ENCODE peak calls at places on chromosomes 6 and 20, in ten cellular contexts. One of them, this sample, is unnamed.

GRCh38 chr6:84403545-84403944 is 176.1 kb upstream of the CEP162 start:
- DNase-seq in body of pancreas: no peak
- DNase-seq in K562: no peak
- DNase-seq in CD8-positive, alpha-beta memory T cell: no peak
- DNase-seq in brain microvascular endothelial cell: no peak
- DNase-seq in CD4-positive, CD25-positive, alpha-beta regulatory T cell: no peak
- DNase-seq in AG10803: no peak
- DNase-seq in astrocyte: no peak
- DNase-seq in cardiac muscle cell: no peak
- DNase-seq in gastrocnemius medialis: no peak
- DNase-seq in this sample: no peak

GRCh38 chr20:14245368-14245970 is 91.9 kb downstream of the FLRT3 start:
- DNase-seq in body of pancreas: no peak
- DNase-seq in K562: no peak
- DNase-seq in CD8-positive, alpha-beta memory T cell: no peak
- DNase-seq in brain microvascular endothelial cell: no peak
- DNase-seq in CD4-positive, CD25-positive, alpha-beta regulatory T cell: no peak
- DNase-seq in AG10803: peak
- DNase-seq in astrocyte: peak
- DNase-seq in cardiac muscle cell: peak
- DNase-seq in gastrocnemius medialis: no peak
- DNase-seq in this sample: no peak

GRCh38 chr20:48202334-48202733 is 417.1 kb upstream of the SULF2 start:
- DNase-seq in body of pancreas: no peak
- DNase-seq in K562: no peak
- DNase-seq in CD8-positive, alpha-beta memory T cell: no peak
- DNase-seq in brain microvascular endothelial cell: no peak
- DNase-seq in CD4-positive, CD25-positive, alpha-beta regulatory T cell: no peak
- DNase-seq in AG10803: no peak
- DNase-seq in astrocyte: no peak
- DNase-seq in cardiac muscle cell: no peak
- DNase-seq in gastrocnemius medialis: no peak
- DNase-seq in this sample: no peak

GRCh38 chr6:147161974-147162495 is 42.2 kb upstream of the STXBP5 start:
- DNase-seq in body of pancreas: no peak
- DNase-seq in K562: peak
- DNase-seq in CD8-positive, alpha-beta memory T cell: no peak
- DNase-seq in brain microvascular endothelial cell: peak
- DNase-seq in CD4-positive, CD25-positive, alpha-beta regulatory T cell: no peak
- DNase-seq in AG10803: peak
- DNase-seq in astrocyte: peak
- DNase-seq in cardiac muscle cell: peak
- DNase-seq in gastrocnemius medialis: no peak
- DNase-seq in this sample: no peak

GRCh38 chr6:31352497-31353368 is 4.2 kb downstream of the HLA-B start:
- DNase-seq in body of pancreas: no peak
- DNase-seq in K562: no peak
- DNase-seq in CD8-positive, alpha-beta memory T cell: peak
- DNase-seq in brain microvascular endothelial cell: no peak
- DNase-seq in CD4-positive, CD25-positive, alpha-beta regulatory T cell: peak
- DNase-seq in AG10803: no peak
- DNase-seq in astrocyte: no peak
- DNase-seq in cardiac muscle cell: no peak
- DNase-seq in gastrocnemius medialis: no peak
- DNase-seq in this sample: no peak

GRCh38 chr20:61588356-61589054 is 336.4 kb downstream of the CDH4 start:
- DNase-seq in body of pancreas: no peak
- DNase-seq in K562: no peak
- DNase-seq in CD8-positive, alpha-beta memory T cell: no peak
- DNase-seq in brain microvascular endothelial cell: peak
- DNase-seq in CD4-positive, CD25-positive, alpha-beta regulatory T cell: no peak
- DNase-seq in AG10803: peak
- DNase-seq in astrocyte: peak
- DNase-seq in cardiac muscle cell: peak
- DNase-seq in gastrocnemius medialis: no peak
- DNase-seq in this sample: no peak

GRCh38 chr6:3312604-3313167 is 53.9 kb downstream of the PSMG4 start:
- DNase-seq in body of pancreas: no peak
- DNase-seq in K562: no peak
- DNase-seq in CD8-positive, alpha-beta memory T cell: no peak
- DNase-seq in brain microvascular endothelial cell: no peak
- DNase-seq in CD4-positive, CD25-positive, alpha-beta regulatory T cell: no peak
- DNase-seq in AG10803: no peak
- DNase-seq in astrocyte: no peak
- DNase-seq in cardiac muscle cell: no peak
- DNase-seq in gastrocnemius medialis: no peak
- DNase-seq in this sample: no peak

GRCh38 chr6:163415176-163415619 is 680 bp downstream of the QKI start:
- DNase-seq in body of pancreas: no peak
- DNase-seq in K562: peak
- DNase-seq in CD8-positive, alpha-beta memory T cell: peak
- DNase-seq in brain microvascular endothelial cell: no peak
- DNase-seq in CD4-positive, CD25-positive, alpha-beta regulatory T cell: no peak
- DNase-seq in AG10803: no peak
- DNase-seq in astrocyte: no peak
- DNase-seq in cardiac muscle cell: no peak
- DNase-seq in gastrocnemius medialis: no peak
- DNase-seq in this sample: no peak

GRCh38 chr6:167005350-167006159 is 6.4 kb downstream of the CEP43 start:
- DNase-seq in body of pancreas: peak
- DNase-seq in K562: peak
- DNase-seq in CD8-positive, alpha-beta memory T cell: no peak
- DNase-seq in brain microvascular endothelial cell: no peak
- DNase-seq in CD4-positive, CD25-positive, alpha-beta regulatory T cell: no peak
- DNase-seq in AG10803: no peak
- DNase-seq in astrocyte: no peak
- DNase-seq in cardiac muscle cell: peak
- DNase-seq in gastrocnemius medialis: no peak
- DNase-seq in this sample: no peak

GRCh38 chr20:60055740-60056139 is 97.5 kb downstream of the CDH26 start:
- DNase-seq in body of pancreas: no peak
- DNase-seq in K562: no peak
- DNase-seq in CD8-positive, alpha-beta memory T cell: peak
- DNase-seq in brain microvascular endothelial cell: no peak
- DNase-seq in CD4-positive, CD25-positive, alpha-beta regulatory T cell: peak
- DNase-seq in AG10803: peak
- DNase-seq in astrocyte: no peak
- DNase-seq in cardiac muscle cell: peak
- DNase-seq in gastrocnemius medialis: peak
- DNase-seq in this sample: peak

GRCh38 chr6:127924440-127924839 is 23.6 kb upstream of the THEMIS start:
- DNase-seq in body of pancreas: no peak
- DNase-seq in K562: no peak
- DNase-seq in CD8-positive, alpha-beta memory T cell: no peak
- DNase-seq in brain microvascular endothelial cell: peak
- DNase-seq in CD4-positive, CD25-positive, alpha-beta regulatory T cell: no peak
- DNase-seq in AG10803: no peak
- DNase-seq in astrocyte: peak
- DNase-seq in cardiac muscle cell: no peak
- DNase-seq in gastrocnemius medialis: no peak
- DNase-seq in this sample: no peak

GRCh38 chr6:111737065-111737521 is 131.4 kb upstream of the TRAF3IP2 start:
- DNase-seq in body of pancreas: no peak
- DNase-seq in K562: no peak
- DNase-seq in CD8-positive, alpha-beta memory T cell: no peak
- DNase-seq in brain microvascular endothelial cell: no peak
- DNase-seq in CD4-positive, CD25-positive, alpha-beta regulatory T cell: no peak
- DNase-seq in AG10803: peak
- DNase-seq in astrocyte: peak
- DNase-seq in cardiac muscle cell: peak
- DNase-seq in gastrocnemius medialis: no peak
- DNase-seq in this sample: no peak

GRCh38 chr6:24477070-24477469 is 12.3 kb downstream of the GPLD1 start:
- DNase-seq in body of pancreas: no peak
- DNase-seq in K562: no peak
- DNase-seq in CD8-positive, alpha-beta memory T cell: no peak
- DNase-seq in brain microvascular endothelial cell: no peak
- DNase-seq in CD4-positive, CD25-positive, alpha-beta regulatory T cell: no peak
- DNase-seq in AG10803: no peak
- DNase-seq in astrocyte: no peak
- DNase-seq in cardiac muscle cell: no peak
- DNase-seq in gastrocnemius medialis: no peak
- DNase-seq in this sample: no peak

GRCh38 chr20:63094767-63095499 is 88.2 kb upstream of the BHLHE23 start:
- DNase-seq in body of pancreas: no peak
- DNase-seq in K562: no peak
- DNase-seq in CD8-positive, alpha-beta memory T cell: no peak
- DNase-seq in brain microvascular endothelial cell: no peak
- DNase-seq in CD4-positive, CD25-positive, alpha-beta regulatory T cell: no peak
- DNase-seq in AG10803: no peak
- DNase-seq in astrocyte: no peak
- DNase-seq in cardiac muscle cell: no peak
- DNase-seq in gastrocnemius medialis: peak
- DNase-seq in this sample: no peak

GRCh38 chr6:75282706-75283105 is 1.9 kb downstream of the TMEM30A start:
- DNase-seq in body of pancreas: no peak
- DNase-seq in K562: no peak
- DNase-seq in CD8-positive, alpha-beta memory T cell: no peak
- DNase-seq in brain microvascular endothelial cell: no peak
- DNase-seq in CD4-positive, CD25-positive, alpha-beta regulatory T cell: no peak
- DNase-seq in AG10803: no peak
- DNase-seq in astrocyte: no peak
- DNase-seq in cardiac muscle cell: no peak
- DNase-seq in gastrocnemius medialis: no peak
- DNase-seq in this sample: no peak

GRCh38 chr20:64110411-64111068 is 3.2 kb upstream of the NPBWR2 start:
- DNase-seq in body of pancreas: peak
- DNase-seq in K562: no peak
- DNase-seq in CD8-positive, alpha-beta memory T cell: no peak
- DNase-seq in brain microvascular endothelial cell: no peak
- DNase-seq in CD4-positive, CD25-positive, alpha-beta regulatory T cell: no peak
- DNase-seq in AG10803: no peak
- DNase-seq in astrocyte: no peak
- DNase-seq in cardiac muscle cell: no peak
- DNase-seq in gastrocnemius medialis: no peak
- DNase-seq in this sample: no peak

GRCh38 chr6:56954389-56955170 is at the start of gene BEND6:
- DNase-seq in body of pancreas: peak
- DNase-seq in K562: peak
- DNase-seq in CD8-positive, alpha-beta memory T cell: peak
- DNase-seq in brain microvascular endothelial cell: peak
- DNase-seq in CD4-positive, CD25-positive, alpha-beta regulatory T cell: no peak
- DNase-seq in AG10803: peak
- DNase-seq in astrocyte: peak
- DNase-seq in cardiac muscle cell: peak
- DNase-seq in gastrocnemius medialis: peak
- DNase-seq in this sample: peak

GRCh38 chr20:37537505-37537904 is 9.8 kb upstream of the BLCAP start:
- DNase-seq in body of pancreas: no peak
- DNase-seq in K562: no peak
- DNase-seq in CD8-positive, alpha-beta memory T cell: no peak
- DNase-seq in brain microvascular endothelial cell: no peak
- DNase-seq in CD4-positive, CD25-positive, alpha-beta regulatory T cell: no peak
- DNase-seq in AG10803: no peak
- DNase-seq in astrocyte: no peak
- DNase-seq in cardiac muscle cell: no peak
- DNase-seq in gastrocnemius medialis: no peak
- DNase-seq in this sample: no peak
- H3K4me3 ChIP-seq in body of pancreas: no peak
- H3K4me3 ChIP-seq in K562: no peak
- H3K4me3 ChIP-seq in CD8-positive, alpha-beta memory T cell: no peak
- H3K4me3 ChIP-seq in brain microvascular endothelial cell: no peak
- H3K4me3 ChIP-seq in CD4-positive, CD25-positive, alpha-beta regulatory T cell: no peak
- H3K4me3 ChIP-seq in AG10803: no peak
- H3K4me3 ChIP-seq in astrocyte: no peak
- H3K4me3 ChIP-seq in cardiac muscle cell: no peak
- H3K4me3 ChIP-seq in gastrocnemius medialis: no peak
- H3K4me3 ChIP-seq in this sample: no peak

GRCh38 chr6:123802351-123802696 is 1.3 kb upstream of the NKAIN2 start:
- DNase-seq in body of pancreas: no peak
- DNase-seq in K562: no peak
- DNase-seq in CD8-positive, alpha-beta memory T cell: no peak
- DNase-seq in brain microvascular endothelial cell: no peak
- DNase-seq in CD4-positive, CD25-positive, alpha-beta regulatory T cell: no peak
- DNase-seq in AG10803: no peak
- DNase-seq in astrocyte: no peak
- DNase-seq in cardiac muscle cell: no peak
- DNase-seq in gastrocnemius medialis: no peak
- DNase-seq in this sample: no peak
- H3K4me3 ChIP-seq in body of pancreas: no peak
- H3K4me3 ChIP-seq in K562: no peak
- H3K4me3 ChIP-seq in CD8-positive, alpha-beta memory T cell: no peak
- H3K4me3 ChIP-seq in brain microvascular endothelial cell: no peak
- H3K4me3 ChIP-seq in CD4-positive, CD25-positive, alpha-beta regulatory T cell: no peak
- H3K4me3 ChIP-seq in AG10803: peak
- H3K4me3 ChIP-seq in astrocyte: peak
- H3K4me3 ChIP-seq in cardiac muscle cell: no peak
- H3K4me3 ChIP-seq in gastrocnemius medialis: peak
- H3K4me3 ChIP-seq in this sample: no peak

GRCh38 chr6:70954750-70955149 is 2.1 kb downstream of the B3GAT2 start:
- DNase-seq in body of pancreas: no peak
- DNase-seq in K562: no peak
- DNase-seq in CD8-positive, alpha-beta memory T cell: no peak
- DNase-seq in brain microvascular endothelial cell: no peak
- DNase-seq in CD4-positive, CD25-positive, alpha-beta regulatory T cell: no peak
- DNase-seq in AG10803: no peak
- DNase-seq in astrocyte: no peak
- DNase-seq in cardiac muscle cell: no peak
- DNase-seq in gastrocnemius medialis: no peak
- DNase-seq in this sample: no peak
- H3K4me3 ChIP-seq in body of pancreas: no peak
- H3K4me3 ChIP-seq in K562: no peak
- H3K4me3 ChIP-seq in CD8-positive, alpha-beta memory T cell: no peak
- H3K4me3 ChIP-seq in brain microvascular endothelial cell: no peak
- H3K4me3 ChIP-seq in CD4-positive, CD25-positive, alpha-beta regulatory T cell: no peak
- H3K4me3 ChIP-seq in AG10803: no peak
- H3K4me3 ChIP-seq in astrocyte: no peak
- H3K4me3 ChIP-seq in cardiac muscle cell: no peak
- H3K4me3 ChIP-seq in gastrocnemius medialis: no peak
- H3K4me3 ChIP-seq in this sample: no peak

DNA sequence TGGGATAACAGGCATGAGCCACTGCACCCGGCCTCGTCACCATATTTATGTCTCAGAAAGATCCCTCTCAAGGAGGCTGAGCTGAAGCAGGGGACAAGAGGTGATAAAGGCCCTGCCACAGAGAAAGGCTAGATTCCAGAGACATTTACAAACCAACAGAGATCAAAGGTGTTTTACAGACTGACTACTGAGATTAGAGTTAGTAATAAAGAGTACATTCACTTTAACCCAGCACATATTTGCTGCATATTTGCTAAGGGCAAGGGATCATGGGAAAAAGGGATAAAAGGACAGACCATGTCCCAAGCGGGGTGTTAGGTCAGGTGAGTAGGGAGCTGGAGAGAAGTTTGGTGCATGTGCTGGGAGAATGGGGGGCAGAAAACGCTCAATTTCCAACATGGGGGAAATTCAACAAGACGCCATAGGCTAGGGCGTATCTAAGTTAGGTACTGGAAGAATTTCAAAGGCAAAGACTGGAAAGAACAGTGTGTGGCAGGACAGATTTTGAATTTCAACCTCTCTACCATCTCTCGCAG is 43.8 kb upstream of the SEC63 start:
- DNase-seq in body of pancreas: no peak
- DNase-seq in K562: no peak
- DNase-seq in CD8-positive, alpha-beta memory T cell: no peak
- DNase-seq in brain microvascular endothelial cell: no peak
- DNase-seq in CD4-positive, CD25-positive, alpha-beta regulatory T cell: no peak
- DNase-seq in AG10803: no peak
- DNase-seq in astrocyte: no peak
- DNase-seq in cardiac muscle cell: no peak
- DNase-seq in gastrocnemius medialis: no peak
- DNase-seq in this sample: no peak
- H3K4me3 ChIP-seq in body of pancreas: no peak
- H3K4me3 ChIP-seq in K562: no peak
- H3K4me3 ChIP-seq in CD8-positive, alpha-beta memory T cell: no peak
- H3K4me3 ChIP-seq in brain microvascular endothelial cell: no peak
- H3K4me3 ChIP-seq in CD4-positive, CD25-positive, alpha-beta regulatory T cell: no peak
- H3K4me3 ChIP-seq in AG10803: no peak
- H3K4me3 ChIP-seq in astrocyte: no peak
- H3K4me3 ChIP-seq in cardiac muscle cell: no peak
- H3K4me3 ChIP-seq in gastrocnemius medialis: no peak
- H3K4me3 ChIP-seq in this sample: no peak